ENCODE peak calls at places on chromosomes 4 and X, in nine cellular contexts. One of them, this sample, is unnamed.

GRCh38 chr4:86961103-86961502 is 26.3 kb downstream of the AFF1 start:
- DNase-seq in WERI-Rb-1: no peak
- DNase-seq in NB4: peak
- DNase-seq in CD8-positive, alpha-beta T cell: no peak
- DNase-seq in neuronal stem cell: no peak
- DNase-seq in choroid plexus epithelial cell: no peak
- DNase-seq in IMR-90: no peak
- DNase-seq in right atrium auricular region: no peak
- DNase-seq in fibroblast of lung: no peak
- DNase-seq in this sample: no peak

GRCh38 chrX:121733514-121733913 is 686.1 kb downstream of the GLUD2 start:
- DNase-seq in choroid plexus epithelial cell: no peak
- DNase-seq in neuronal stem cell: no peak
- DNase-seq in NB4: no peak
- DNase-seq in fibroblast of lung: no peak
- DNase-seq in IMR-90: no peak
- DNase-seq in WERI-Rb-1: no peak
- DNase-seq in right atrium auricular region: no peak
- DNase-seq in CD8-positive, alpha-beta T cell: no peak
- DNase-seq in this sample: peak

GRCh38 chr4:145643295-145643694 is 24.1 kb downstream of the MMAA start:
- DNase-seq in neuronal stem cell: no peak
- DNase-seq in NB4: no peak
- DNase-seq in IMR-90: no peak
- DNase-seq in CD8-positive, alpha-beta T cell: no peak
- DNase-seq in WERI-Rb-1: no peak
- DNase-seq in fibroblast of lung: no peak
- DNase-seq in choroid plexus epithelial cell: no peak
- DNase-seq in right atrium auricular region: no peak
- DNase-seq in this sample: no peak

GRCh38 chr4:112898357-112899141 is 150.9 kb upstream of the ANK2 start:
- DNase-seq in NB4: no peak
- DNase-seq in WERI-Rb-1: no peak
- DNase-seq in CD8-positive, alpha-beta T cell: no peak
- DNase-seq in IMR-90: no peak
- DNase-seq in choroid plexus epithelial cell: no peak
- DNase-seq in fibroblast of lung: no peak
- DNase-seq in neuronal stem cell: no peak
- DNase-seq in right atrium auricular region: no peak
- DNase-seq in this sample: no peak

GRCh38 chr4:69239777-69240176 is 25.2 kb upstream of the UGT2B11 start:
- DNase-seq in fibroblast of lung: no peak
- DNase-seq in WERI-Rb-1: no peak
- DNase-seq in choroid plexus epithelial cell: no peak
- DNase-seq in IMR-90: no peak
- DNase-seq in CD8-positive, alpha-beta T cell: no peak
- DNase-seq in NB4: peak
- DNase-seq in right atrium auricular region: no peak
- DNase-seq in neuronal stem cell: no peak
- DNase-seq in this sample: no peak

GRCh38 chr4:8157496-8157895 is 1.1 kb downstream of the ABLIM2 start:
- DNase-seq in WERI-Rb-1: no peak
- DNase-seq in fibroblast of lung: no peak
- DNase-seq in neuronal stem cell: no peak
- DNase-seq in NB4: peak
- DNase-seq in CD8-positive, alpha-beta T cell: no peak
- DNase-seq in IMR-90: no peak
- DNase-seq in choroid plexus epithelial cell: no peak
- DNase-seq in right atrium auricular region: no peak
- DNase-seq in this sample: no peak

GRCh38 chr4:123449780-123450179 is 53.2 kb downstream of the SPRY1 start:
- DNase-seq in IMR-90: peak
- DNase-seq in NB4: peak
- DNase-seq in right atrium auricular region: no peak
- DNase-seq in choroid plexus epithelial cell: peak
- DNase-seq in neuronal stem cell: no peak
- DNase-seq in fibroblast of lung: peak
- DNase-seq in CD8-positive, alpha-beta T cell: no peak
- DNase-seq in WERI-Rb-1: no peak
- DNase-seq in this sample: peak

GRCh38 chrX:154401918-154402621 is 3.9 kb downstream of the RPL10 start:
- DNase-seq in IMR-90: peak
- DNase-seq in fibroblast of lung: no peak
- DNase-seq in right atrium auricular region: no peak
- DNase-seq in WERI-Rb-1: no peak
- DNase-seq in NB4: peak
- DNase-seq in neuronal stem cell: no peak
- DNase-seq in choroid plexus epithelial cell: no peak
- DNase-seq in CD8-positive, alpha-beta T cell: no peak
- DNase-seq in this sample: no peak

GRCh38 chrX:42497356-42497755 is 280.6 kb downstream of the PPP1R2C start:
- DNase-seq in fibroblast of lung: no peak
- DNase-seq in neuronal stem cell: no peak
- DNase-seq in NB4: no peak
- DNase-seq in WERI-Rb-1: no peak
- DNase-seq in CD8-positive, alpha-beta T cell: no peak
- DNase-seq in IMR-90: no peak
- DNase-seq in right atrium auricular region: no peak
- DNase-seq in choroid plexus epithelial cell: no peak
- DNase-seq in this sample: no peak

GRCh38 chr4:100968046-100968445 is 379.3 kb downstream of the PPP3CA start:
- DNase-seq in neuronal stem cell: no peak
- DNase-seq in right atrium auricular region: no peak
- DNase-seq in CD8-positive, alpha-beta T cell: no peak
- DNase-seq in IMR-90: no peak
- DNase-seq in fibroblast of lung: no peak
- DNase-seq in WERI-Rb-1: no peak
- DNase-seq in NB4: no peak
- DNase-seq in choroid plexus epithelial cell: no peak
- DNase-seq in this sample: no peak

GRCh38 chr4:121822796-121823504 is 733 bp downstream of the CCNA2 start:
- DNase-seq in CD8-positive, alpha-beta T cell: no peak
- DNase-seq in neuronal stem cell: peak
- DNase-seq in IMR-90: no peak
- DNase-seq in fibroblast of lung: peak
- DNase-seq in NB4: peak
- DNase-seq in right atrium auricular region: no peak
- DNase-seq in choroid plexus epithelial cell: peak
- DNase-seq in WERI-Rb-1: peak
- DNase-seq in this sample: no peak

GRCh38 chr4:174216935-174217272 is 66.6 kb downstream of the FBXO8 start:
- DNase-seq in fibroblast of lung: no peak
- DNase-seq in WERI-Rb-1: no peak
- DNase-seq in NB4: no peak
- DNase-seq in neuronal stem cell: peak
- DNase-seq in CD8-positive, alpha-beta T cell: no peak
- DNase-seq in right atrium auricular region: no peak
- DNase-seq in choroid plexus epithelial cell: no peak
- DNase-seq in IMR-90: no peak
- DNase-seq in this sample: no peak

GRCh38 chrX:118644378-118644777 is 83.0 kb upstream of the IL13RA1 start:
- DNase-seq in WERI-Rb-1: no peak
- DNase-seq in right atrium auricular region: no peak
- DNase-seq in NB4: peak
- DNase-seq in neuronal stem cell: no peak
- DNase-seq in CD8-positive, alpha-beta T cell: no peak
- DNase-seq in choroid plexus epithelial cell: peak
- DNase-seq in fibroblast of lung: peak
- DNase-seq in IMR-90: peak
- DNase-seq in this sample: peak

GRCh38 chrX:8404958-8405357 is 59.7 kb upstream of the VCX3B start:
- DNase-seq in neuronal stem cell: no peak
- DNase-seq in fibroblast of lung: no peak
- DNase-seq in CD8-positive, alpha-beta T cell: no peak
- DNase-seq in right atrium auricular region: no peak
- DNase-seq in choroid plexus epithelial cell: no peak
- DNase-seq in IMR-90: no peak
- DNase-seq in WERI-Rb-1: no peak
- DNase-seq in NB4: no peak
- DNase-seq in this sample: no peak

GRCh38 chrX:49286581-49286980 is 16.9 kb upstream of the GAGE10 start:
- DNase-seq in right atrium auricular region: no peak
- DNase-seq in WERI-Rb-1: no peak
- DNase-seq in choroid plexus epithelial cell: no peak
- DNase-seq in IMR-90: no peak
- DNase-seq in CD8-positive, alpha-beta T cell: no peak
- DNase-seq in NB4: no peak
- DNase-seq in fibroblast of lung: no peak
- DNase-seq in neuronal stem cell: no peak
- DNase-seq in this sample: no peak

GRCh38 chr4:142743071-142743825 is 102.9 kb downstream of the INPP4B start:
- DNase-seq in fibroblast of lung: peak
- DNase-seq in NB4: no peak
- DNase-seq in right atrium auricular region: no peak
- DNase-seq in CD8-positive, alpha-beta T cell: no peak
- DNase-seq in IMR-90: peak
- DNase-seq in choroid plexus epithelial cell: peak
- DNase-seq in WERI-Rb-1: no peak
- DNase-seq in neuronal stem cell: no peak
- DNase-seq in this sample: peak

GRCh38 chr4:23355263-23355662 is 534.6 kb downstream of the PPARGC1A start:
- DNase-seq in neuronal stem cell: no peak
- DNase-seq in fibroblast of lung: peak
- DNase-seq in NB4: no peak
- DNase-seq in IMR-90: no peak
- DNase-seq in WERI-Rb-1: no peak
- DNase-seq in CD8-positive, alpha-beta T cell: no peak
- DNase-seq in right atrium auricular region: no peak
- DNase-seq in choroid plexus epithelial cell: no peak
- DNase-seq in this sample: no peak

GRCh38 chr4:69497886-69498395 is 2.2 kb upstream of the UGT2B4 start:
- DNase-seq in right atrium auricular region: no peak
- DNase-seq in IMR-90: no peak
- DNase-seq in WERI-Rb-1: no peak
- DNase-seq in fibroblast of lung: peak
- DNase-seq in CD8-positive, alpha-beta T cell: no peak
- DNase-seq in NB4: no peak
- DNase-seq in choroid plexus epithelial cell: peak
- DNase-seq in neuronal stem cell: no peak
- DNase-seq in this sample: no peak

GRCh38 chrX:120761810-120762209 is 113.9 kb downstream of the CT47B1 start:
- DNase-seq in IMR-90: peak
- DNase-seq in CD8-positive, alpha-beta T cell: no peak
- DNase-seq in WERI-Rb-1: no peak
- DNase-seq in NB4: no peak
- DNase-seq in neuronal stem cell: no peak
- DNase-seq in fibroblast of lung: peak
- DNase-seq in right atrium auricular region: no peak
- DNase-seq in choroid plexus epithelial cell: peak
- DNase-seq in this sample: peak

DNA sequence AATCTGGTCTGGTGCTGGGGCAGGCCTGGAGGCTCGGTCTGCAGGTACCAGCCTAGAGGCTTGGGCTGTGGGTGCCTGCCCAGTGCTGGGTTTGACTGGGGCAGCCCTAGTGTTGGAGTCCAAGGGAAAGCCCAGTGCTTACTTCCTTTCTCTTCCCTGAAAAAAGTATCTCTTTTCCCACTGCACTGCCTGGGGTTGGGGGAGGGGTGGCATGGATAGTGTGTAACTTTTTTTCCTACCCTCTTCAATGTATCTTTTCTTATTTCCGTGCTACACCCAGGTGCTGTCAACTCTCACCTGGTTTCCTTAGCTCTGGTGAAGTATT is 21.6 kb downstream of the KANTR start:
- DNase-seq in right atrium auricular region: no peak
- DNase-seq in IMR-90: no peak
- DNase-seq in WERI-Rb-1: no peak
- DNase-seq in neuronal stem cell: no peak
- DNase-seq in CD8-positive, alpha-beta T cell: no peak
- DNase-seq in choroid plexus epithelial cell: no peak
- DNase-seq in NB4: no peak
- DNase-seq in fibroblast of lung: no peak
- DNase-seq in this sample: no peak
- H3K4me3 ChIP-seq in right atrium auricular region: no peak
- H3K4me3 ChIP-seq in IMR-90: no peak
- H3K4me3 ChIP-seq in WERI-Rb-1: no peak
- H3K4me3 ChIP-seq in neuronal stem cell: no peak
- H3K4me3 ChIP-seq in CD8-positive, alpha-beta T cell: no peak
- H3K4me3 ChIP-seq in choroid plexus epithelial cell: no peak
- H3K4me3 ChIP-seq in NB4: no peak
- H3K4me3 ChIP-seq in fibroblast of lung: no peak
- H3K4me3 ChIP-seq in this sample: no peak

GRCh38 chrX:87808576-87809243 is 291.1 kb downstream of the KLHL4 start:
- DNase-seq in right atrium auricular region: no peak
- DNase-seq in neuronal stem cell: no peak
- DNase-seq in fibroblast of lung: no peak
- DNase-seq in choroid plexus epithelial cell: no peak
- DNase-seq in CD8-positive, alpha-beta T cell: no peak
- DNase-seq in WERI-Rb-1: no peak
- DNase-seq in IMR-90: no peak
- DNase-seq in NB4: no peak
- DNase-seq in this sample: no peak

GRCh38 chrX:87805829-87806490 is 288.4 kb downstream of the KLHL4 start:
- DNase-seq in fibroblast of lung: no peak
- DNase-seq in WERI-Rb-1: no peak
- DNase-seq in IMR-90: no peak
- DNase-seq in neuronal stem cell: no peak
- DNase-seq in CD8-positive, alpha-beta T cell: no peak
- DNase-seq in NB4: no peak
- DNase-seq in choroid plexus epithelial cell: peak
- DNase-seq in right atrium auricular region: no peak
- DNase-seq in this sample: peak
- H3K4me3 ChIP-seq in fibroblast of lung: no peak
- H3K4me3 ChIP-seq in WERI-Rb-1: no peak
- H3K4me3 ChIP-seq in IMR-90: no peak
- H3K4me3 ChIP-seq in neuronal stem cell: no peak
- H3K4me3 ChIP-seq in CD8-positive, alpha-beta T cell: no peak
- H3K4me3 ChIP-seq in NB4: no peak
- H3K4me3 ChIP-seq in choroid plexus epithelial cell: no peak
- H3K4me3 ChIP-seq in right atrium auricular region: no peak
- H3K4me3 ChIP-seq in this sample: no peak

GRCh38 chrX:47583240-47583861 is 1.1 kb downstream of the TIMP1 start:
- DNase-seq in neuronal stem cell: no peak
- DNase-seq in WERI-Rb-1: no peak
- DNase-seq in NB4: no peak
- DNase-seq in fibroblast of lung: no peak
- DNase-seq in CD8-positive, alpha-beta T cell: no peak
- DNase-seq in right atrium auricular region: no peak
- DNase-seq in IMR-90: no peak
- DNase-seq in choroid plexus epithelial cell: no peak
- DNase-seq in this sample: no peak
- H3K4me3 ChIP-seq in neuronal stem cell: no peak
- H3K4me3 ChIP-seq in WERI-Rb-1: no peak
- H3K4me3 ChIP-seq in NB4: peak
- H3K4me3 ChIP-seq in fibroblast of lung: peak
- H3K4me3 ChIP-seq in CD8-positive, alpha-beta T cell: no peak
- H3K4me3 ChIP-seq in right atrium auricular region: peak
- H3K4me3 ChIP-seq in IMR-90: peak
- H3K4me3 ChIP-seq in choroid plexus epithelial cell: peak
- H3K4me3 ChIP-seq in this sample: peak

DNA sequence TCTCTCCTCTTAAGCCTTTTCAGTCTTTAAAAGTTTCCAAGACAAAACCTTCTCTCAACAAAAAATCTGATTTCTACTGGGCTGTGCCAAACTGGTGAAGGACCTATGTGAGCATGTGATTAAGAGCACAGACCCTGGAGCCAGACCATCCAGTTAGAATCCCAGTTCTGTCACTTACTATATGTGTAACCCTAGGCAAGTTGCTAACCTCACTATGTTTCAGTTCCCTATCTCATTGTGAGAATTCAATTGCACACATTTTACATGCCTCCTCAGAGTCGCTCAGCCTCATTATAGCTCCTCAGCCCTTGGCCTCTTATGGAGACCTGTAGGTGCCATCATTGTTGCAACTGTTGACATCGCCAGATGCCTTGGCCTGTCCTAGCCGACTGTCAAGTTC is 54.1 kb upstream of the VEGFD start:
- DNase-seq in choroid plexus epithelial cell: no peak
- DNase-seq in fibroblast of lung: no peak
- DNase-seq in right atrium auricular region: no peak
- DNase-seq in IMR-90: no peak
- DNase-seq in NB4: no peak
- DNase-seq in CD8-positive, alpha-beta T cell: no peak
- DNase-seq in neuronal stem cell: no peak
- DNase-seq in WERI-Rb-1: no peak
- DNase-seq in this sample: no peak
- H3K4me3 ChIP-seq in choroid plexus epithelial cell: no peak
- H3K4me3 ChIP-seq in fibroblast of lung: no peak
- H3K4me3 ChIP-seq in right atrium auricular region: no peak
- H3K4me3 ChIP-seq in IMR-90: no peak
- H3K4me3 ChIP-seq in NB4: no peak
- H3K4me3 ChIP-seq in CD8-positive, alpha-beta T cell: no peak
- H3K4me3 ChIP-seq in neuronal stem cell: no peak
- H3K4me3 ChIP-seq in WERI-Rb-1: no peak
- H3K4me3 ChIP-seq in this sample: no peak

This sample was measured in fibroblast of mammary gland.